ENCODE peak calls at places on chromosomes 11 and 22, in ten cellular contexts. T is breast epithelium, Z is pancreas, Q is lower lobe of right lung, V is foreskin keratinocyte, B is stomach, O is OCI-LY7, E is neural crest cell, X is psoas muscle, P is RWPE1. A is an unnamed sample.

GRCh38 chr11:125214466-125215204 is 50.1 kb downstream of the PKNOX2 start:
- DNase-seq in X (no peak), V (no peak), T (no peak), Q (no peak), B (no peak), Z (no peak), E (peak; percentile 55), P (no peak), O (no peak), A (peak; percentile 25)

GRCh38 chr11:2741377-2742131 is 41.8 kb upstream of the KCNQ1OT1 start:
- DNase-seq in T (no peak), X (peak; percentile 55), Q (peak; percentile 47), V (no peak), B (no peak), O (no peak), E (no peak), Z (no peak), P (peak; percentile 57), A (peak; percentile 47)

GRCh38 chr11:101748572-101748971 is 164.8 kb upstream of the TRPC6 start:
- DNase-seq in X (no peak), O (no peak), Z (no peak), P (no peak), E (no peak), V (no peak), B (no peak), Q (no peak), T (no peak), A (no peak)

GRCh38 chr11:60305906-60306619 is 21.0 kb upstream of the MS4A6E start:
- DNase-seq in O (no peak), T (no peak), B (no peak), Q (no peak), E (no peak), X (no peak), V (peak; percentile 2), Z (no peak), P (peak; percentile 6), A (no peak)

GRCh38 chr22:48135641-48136040 is 1373.2 kb downstream of the TBC1D22A start:
- DNase-seq in V (no peak), X (no peak), Z (no peak), Q (no peak), B (no peak), P (no peak), T (no peak), O (no peak), E (no peak), A (no peak)

GRCh38 chr22:22823126-22823804 is 64.4 kb upstream of the IGLL5 start:
- DNase-seq in O (peak; percentile 82), Q (no peak), Z (no peak), T (no peak), E (no peak), V (no peak), B (no peak), X (no peak), P (no peak), A (no peak)

GRCh38 chr11:62579252-62579651 is 5.6 kb upstream of the EEF1G start:
- DNase-seq in P (no peak), B (no peak), Z (no peak), Q (no peak), O (no peak), V (no peak), X (no peak), T (no peak), E (no peak), A (no peak)

GRCh38 chr11:69746140-69746539 is 29.0 kb downstream of the FGF4 start:
- DNase-seq in O (no peak), E (no peak), X (no peak), V (no peak), P (no peak), B (no peak), Z (no peak), Q (no peak), T (no peak), A (no peak)

GRCh38 chr11:2776351-2777061 is 76.7 kb upstream of the KCNQ1OT1 start:
- DNase-seq in E (peak; percentile 1), T (peak; percentile 16), P (no peak), Q (peak; percentile 43), V (no peak), X (peak; percentile 45), O (no peak), Z (no peak), B (peak; percentile 24), A (peak; percentile 42)

GRCh38 chr11:32056445-32056844 is 34.4 kb upstream of the RCN1 start:
- DNase-seq in V (no peak), O (no peak), T (no peak), Q (no peak), Z (no peak), X (no peak), E (no peak), B (no peak), P (no peak), A (no peak)

GRCh38 chr11:30753994-30754393 is 167.8 kb upstream of the MPPED2 start:
- DNase-seq in X (no peak), T (no peak), E (no peak), Q (no peak), B (no peak), O (no peak), Z (no peak), P (no peak), V (no peak), A (no peak)

GRCh38 chr11:73393011-73393380 is 16.8 kb downstream of the RELT start:
- DNase-seq in O (no peak), Q (peak; percentile 41), E (no peak), T (no peak), X (no peak), B (no peak), V (no peak), P (no peak), Z (no peak), A (no peak)

GRCh38 chr11:112249871-112250590 is 10.6 kb downstream of the PLET1 start:
- DNase-seq in Z (no peak), B (no peak), X (no peak), V (no peak), T (peak; percentile 26), P (no peak), E (no peak), Q (no peak), O (no peak), A (no peak)

GRCh38 chr11:118924591-118925585 is 838 bp downstream of the BCL9L start:
- DNase-seq in Q (peak; percentile 71), X (peak; percentile 78), T (no peak), B (peak; percentile 59), E (no peak), Z (peak; percentile 62), V (no peak), P (no peak), O (peak; percentile 72), A (peak; percentile 77)

GRCh38 chr11:8098879-8099278 is 17.9 kb downstream of the TUB start:
- DNase-seq in X (peak; percentile 40), V (no peak), O (no peak), B (peak; percentile 21), P (no peak), T (no peak), Z (no peak), E (no peak), Q (no peak), A (no peak)

GRCh38 chr11:45095691-45096010 is 50.8 kb upstream of the PRDM11 start:
- DNase-seq in X (no peak), Q (no peak), O (no peak), E (no peak), V (no peak), Z (no peak), P (no peak), T (peak; percentile 2), B (no peak), A (no peak)

GRCh38 chr11:45098929-45099328 is 47.5 kb upstream of the PRDM11 start:
- DNase-seq in V (no peak), O (no peak), E (no peak), X (no peak), Q (no peak), P (no peak), Z (no peak), T (no peak), B (no peak), A (no peak)

GRCh38 chr11:45097721-45098493 is 48.5 kb upstream of the PRDM11 start:
- DNase-seq in Z (peak; percentile 27), Q (no peak), B (no peak), P (peak; percentile 69), O (peak; percentile 65), T (peak; percentile 63), X (no peak), E (peak; percentile 81), V (peak; percentile 48), A (no peak)

GRCh38 chr11:45094958-45095690 is 51.3 kb upstream of the PRDM11 start:
- DNase-seq in V (no peak), E (no peak), Z (no peak), X (no peak), B (no peak), P (no peak), Q (no peak), O (no peak), T (peak; percentile 13), A (no peak)

DNA sequence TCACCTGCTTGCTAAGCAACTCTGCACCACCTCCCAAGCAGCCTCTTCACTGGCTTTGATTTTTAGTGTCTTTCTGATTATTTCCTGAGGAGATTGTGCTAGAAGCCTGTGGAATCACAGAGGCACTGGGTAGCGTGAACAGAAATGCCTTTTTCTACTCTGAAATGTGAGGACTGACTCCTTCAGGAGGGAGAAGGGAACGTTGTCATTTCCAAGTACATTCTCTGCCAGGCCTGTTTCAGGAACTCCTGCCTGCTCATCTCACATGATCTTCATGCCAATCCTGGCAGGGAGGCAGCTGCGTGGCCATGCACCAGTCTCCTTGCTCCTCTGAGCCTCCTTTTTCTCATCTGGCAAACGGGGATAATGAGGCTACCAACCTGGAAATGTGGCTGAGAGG is 49.8 kb upstream of the PRDM11 start:
- DNase-seq in T (peak; percentile 17), V (no peak), O (no peak), X (no peak), Q (no peak), B (no peak), E (no peak), Z (no peak), P (no peak), A (no peak)
- TF ChIP-seq CTCF in T (no peak), V (peak; percentile 25), O (no peak), X (no peak), Q (no peak), B (no peak), E (no peak), Z (no peak), P (no peak), A (no peak)

GRCh38 chr11:77820565-77821348 is at the start of the genes AAMDC and RSF1:
- DNase-seq in T (peak; percentile 96), Z (peak; percentile 99), P (peak; percentile 96), X (peak; percentile 99), Q (peak; percentile 99), V (peak; percentile 93), E (peak; percentile 99), B (peak; percentile 99), O (peak; percentile 96), A (peak; percentile 99)
- TF ChIP-seq CTCF in T (peak; percentile 52), Z (peak; percentile 44), P (peak; percentile 77), X (peak; percentile 58), Q (peak; percentile 71), V (peak; percentile 97), E (peak; percentile 73), B (peak; percentile 56), O (peak; percentile 73), A (peak; percentile 72)

GRCh38 chr11:91639359-91639758 is 585.3 kb upstream of the FAT3 start:
- DNase-seq in O (no peak), X (no peak), Q (no peak), B (no peak), V (no peak), T (no peak), E (no peak), Z (no peak), P (no peak), A (no peak)
- TF ChIP-seq CTCF in O (no peak), X (no peak), Q (no peak), B (no peak), V (no peak), T (no peak), E (no peak), Z (no peak), P (no peak), A (no peak)

GRCh38 chr22:39308614-39309363 is 10.6 kb downstream of the RPL3 start:
- DNase-seq in P (peak; percentile 73), B (peak; percentile 59), T (peak; percentile 87), O (no peak), Z (no peak), X (peak; percentile 85), Q (peak; percentile 69), E (no peak), V (peak; percentile 79), A (no peak)
- TF ChIP-seq CTCF in P (no peak), B (no peak), T (no peak), O (peak; percentile 42), Z (no peak), X (no peak), Q (no peak), E (no peak), V (peak; percentile 20), A (no peak)

A was measured in Peyer's patch.